ENCODE peak calls at places on chromosomes 13 and 19, in eight cellular contexts. Z is NCI-H2029; A is C1 segment of cervical spinal cord; S is stimulated activated naive CD4-positive, alpha-beta T cell; R is GM03348; G is GM23248; U is heart left ventricle; F is fibroblast of mammary gland. D is an unnamed sample.

GRCh38 chr13:70171151-70171550 is 62.9 kb upstream of the KLHL1 start:
- DNase-seq in Z (no peak), A (no peak), S (no peak), R (no peak), G (no peak), U (no peak), F (no peak), D (no peak)

GRCh38 chr13:91162180-91162579 is 185.3 kb upstream of the MIR17HG start:
- DNase-seq in Z (no peak), A (no peak), S (no peak), R (no peak), G (no peak), U (no peak), F (no peak), D (no peak)

GRCh38 chr19:18340237-18340989 is at the start of gene PGPEP1:
- DNase-seq in Z (peak; percentile 37), A (peak; percentile 17), S (peak; percentile 18), R (peak; percentile 96), G (peak; percentile 77), U (peak; percentile 88), F (peak; percentile 35), D (peak; percentile 38)

GRCh38 chr19:45782820-45783785 is 813 bp upstream of the DMPK start:
- DNase-seq in Z (no peak), A (no peak), S (no peak), R (peak; percentile 83), G (peak; percentile 92), U (peak; percentile 84), F (peak; percentile 71), D (peak; percentile 58)

GRCh38 chr13:85411608-85412007 is 387.6 kb downstream of the SLITRK6 start:
- DNase-seq in Z (no peak), A (no peak), S (no peak), R (no peak), G (no peak), U (no peak), F (no peak), D (no peak)

GRCh38 chr19:40254714-40255418 is 28.4 kb upstream of the CCNP start:
- DNase-seq in Z (no peak), A (no peak), S (no peak), R (no peak), G (no peak), U (no peak), F (no peak), D (no peak)

GRCh38 chr13:98033277-98034247 is 80.1 kb downstream of the IPO5 start:
- DNase-seq in Z (no peak), A (no peak), S (no peak), R (peak; percentile 74), G (peak; percentile 86), U (no peak), F (peak; percentile 66), D (peak; percentile 13)

GRCh38 chr19:55353803-55354697 is 469 bp downstream of the COX6B2 start:
- DNase-seq in Z (peak; percentile 22), A (no peak), S (no peak), R (peak; percentile 91), G (peak; percentile 78), U (no peak), F (peak; percentile 21), D (peak; percentile 90)

GRCh38 chr19:8423821-8424223 is 10.7 kb downstream of the MARCHF2 start:
- DNase-seq in Z (peak; percentile 43), A (no peak), S (no peak), R (peak; percentile 95), G (peak; percentile 100), U (peak; percentile 94), F (peak; percentile 99), D (peak; percentile 67)

GRCh38 chr13:23799945-23800344 is 89.3 kb downstream of the MIPEP start:
- DNase-seq in Z (no peak), A (no peak), S (peak; percentile 27), R (peak; percentile 36), G (no peak), U (no peak), F (peak; percentile 7), D (no peak)

GRCh38 chr13:102825921-102826706 is 19.7 kb upstream of the ERCC5 start:
- DNase-seq in Z (no peak), A (no peak), S (no peak), R (peak; percentile 84), G (peak; percentile 97), U (no peak), F (peak; percentile 96), D (no peak)

GRCh38 chr19:38221919-38222828 is 1.8 kb downstream of the DPF1 start:
- DNase-seq in Z (no peak), A (no peak), S (no peak), R (no peak), G (peak; percentile 39), U (no peak), F (no peak), D (no peak)

GRCh38 chr13:51761638-51762350 is 42.2 kb downstream of the DHRS12 start:
- DNase-seq in Z (no peak), A (no peak), S (no peak), R (no peak), G (peak; percentile 74), U (no peak), F (peak; percentile 55), D (no peak)

GRCh38 chr19:36686365-36687213 is 823 bp upstream of the ZNF567 start:
- DNase-seq in Z (no peak), A (no peak), S (no peak), R (peak; percentile 15), G (peak; percentile 32), U (no peak), F (peak; percentile 16), D (no peak)

GRCh38 chr13:109750376-109750775 is 36.0 kb downstream of the IRS2 start:
- DNase-seq in Z (no peak), A (no peak), S (no peak), R (no peak), G (no peak), U (no peak), F (no peak), D (no peak)

GRCh38 chr19:55581145-55581827 is 638 bp upstream of the ZNF579 start:
- DNase-seq in Z (no peak), A (no peak), S (no peak), R (no peak), G (peak; percentile 45), U (no peak), F (no peak), D (no peak)

GRCh38 chr13:67133476-67133875 is 96.7 kb downstream of the PCDH9 start:
- DNase-seq in Z (no peak), A (no peak), S (no peak), R (no peak), G (no peak), U (no peak), F (no peak), D (no peak)

GRCh38 chr13:68608147-68608546 is 1378.0 kb upstream of the PCDH9 start:
- DNase-seq in Z (no peak), A (no peak), S (no peak), R (no peak), G (no peak), U (no peak), F (no peak), D (no peak)

GRCh38 chr19:54207908-54208783 is 7.5 kb downstream of the RPS9 start:
- DNase-seq in Z (peak; percentile 57), A (no peak), S (peak; percentile 27), R (no peak), G (peak; percentile 30), U (peak; percentile 72), F (peak; percentile 98), D (peak; percentile 59)

GRCh38 chr13:75830842-75831241 is 194.7 kb downstream of the LMO7 start:
- DNase-seq in Z (no peak), A (no peak), S (no peak), R (peak; percentile 37), G (peak; percentile 81), U (no peak), F (peak; percentile 80), D (no peak)

GRCh38 chr13:64551755-64552154 is 2678.4 kb downstream of the PCDH9 start:
- DNase-seq in Z (no peak), A (no peak), S (no peak), R (peak; percentile 10), G (peak; percentile 53), U (no peak), F (peak; percentile 89), D (no peak)

GRCh38 chr19:33404506-33404905 is 31.0 kb downstream of the CEBPG start:
- DNase-seq in Z (no peak), A (no peak), S (no peak), R (no peak), G (no peak), U (no peak), F (no peak), D (no peak)

GRCh38 chr19:18785179-18786124 is 5.7 kb downstream of the COMP start:
- DNase-seq in Z (peak; percentile 77), A (no peak), S (no peak), R (peak; percentile 95), G (peak; percentile 89), U (peak; percentile 57), F (peak; percentile 57), D (peak; percentile 66)

GRCh38 chr19:52066258-52066866 is 17.7 kb upstream of the ZNF432 start:
- DNase-seq in Z (no peak), A (no peak), S (no peak), R (no peak), G (no peak), U (no peak), F (no peak), D (no peak)

GRCh38 chr19:42850981-42851717 is 28.4 kb downstream of the PSG1 start:
- DNase-seq in Z (no peak), A (no peak), S (no peak), R (peak; percentile 80), G (peak; percentile 98), U (peak; percentile 11), F (peak; percentile 95), D (peak; percentile 71)

D was measured in A549.